ENCODE peak calls at places on chromosomes 13 and 19, in four cellular contexts. G is cardiac fibroblast, W is fibroblast of pulmonary artery, E is fibroblast of mammary gland. N is an unnamed sample.

GRCh38 chr13:23956106-23956505 is 58.8 kb upstream of the C1QTNF9B start:
- DNase-seq in E (peak), W (peak), G (peak), N (no peak)

GRCh38 chr13:31096624-31097302 is 64.9 kb downstream of the HSPH1 start:
- DNase-seq in W (no peak), G (no peak), E (no peak), N (no peak)

GRCh38 chr13:25847635-25848616 is 203.9 kb downstream of the SHISA2 start:
- DNase-seq in G (no peak), W (no peak), E (no peak), N (no peak)

GRCh38 chr13:107461751-107462150 is 753.6 kb downstream of the LIG4 start:
- DNase-seq in W (peak), G (peak), E (no peak), N (no peak)

GRCh38 chr19:39951065-39951650 is 16.7 kb upstream of the FCGBP start:
- DNase-seq in G (no peak), W (no peak), E (no peak), N (no peak)

GRCh38 chr19:28045621-28046020 is 1167.3 kb downstream of the UQCRFS1 start:
- DNase-seq in W (no peak), E (no peak), G (no peak), N (no peak)

GRCh38 chr19:43700368-43701015 is 15.4 kb upstream of the IRGC start:
- DNase-seq in E (peak), G (peak), W (peak), N (no peak)

GRCh38 chr19:1290699-1291651 is 5.3 kb downstream of the EFNA2 start:
- DNase-seq in E (no peak), G (no peak), W (no peak), N (peak)

GRCh38 chr19:31232220-31232619 is 117.0 kb downstream of the TSHZ3 start:
- DNase-seq in G (no peak), W (no peak), E (peak), N (no peak)

GRCh38 chr13:98880673-98881072 is 97.2 kb downstream of the DOCK9 start:
- DNase-seq in W (no peak), E (no peak), G (no peak), N (no peak)

GRCh38 chr13:79340490-79340889 is 65.6 kb downstream of the RBM26 start:
- DNase-seq in W (no peak), E (no peak), G (no peak), N (no peak)
- TF ChIP-seq CTCF in W (no peak), E (no peak), G (no peak), N (no peak)

GRCh38 chr13:66693656-66694055 is 536.5 kb downstream of the PCDH9 start:
- DNase-seq in E (peak), W (peak), G (peak), N (no peak)

GRCh38 chr13:66691149-66691548 is 539.0 kb downstream of the PCDH9 start:
- DNase-seq in G (no peak), W (no peak), E (no peak), N (no peak)

GRCh38 chr13:66689628-66690027 is 540.5 kb downstream of the PCDH9 start:
- DNase-seq in G (peak), E (peak), W (peak), N (no peak)

DNA sequence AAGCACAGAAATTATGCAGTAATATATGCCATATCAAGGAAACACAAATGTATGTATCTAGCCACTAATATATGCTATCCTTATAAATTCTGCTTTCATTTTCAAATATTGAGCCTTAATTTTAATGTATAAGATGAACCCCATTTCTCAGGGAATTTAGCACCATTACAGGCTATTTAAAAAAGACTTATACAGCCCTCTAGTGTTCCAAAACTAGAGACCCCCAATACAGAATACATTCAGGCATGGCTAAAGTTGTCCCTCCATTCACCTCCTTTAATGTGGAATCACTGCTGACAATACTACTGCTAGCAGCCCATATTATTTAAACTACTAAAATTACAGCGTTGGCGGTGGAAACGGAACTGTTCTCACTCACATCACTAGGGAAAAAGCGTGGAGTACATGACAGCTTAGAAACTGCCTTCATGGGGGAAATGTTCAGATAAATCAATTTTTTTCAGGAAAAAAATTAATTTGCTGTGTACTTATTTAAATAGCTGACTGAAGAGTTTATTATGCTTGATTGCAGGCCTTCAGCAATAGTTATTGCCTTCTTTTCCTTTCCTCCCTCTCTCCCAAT is 541.0 kb downstream of the PCDH9 start:
- DNase-seq in W (peak), G (peak), E (peak), N (no peak)
- TF ChIP-seq CTCF in W (peak), G (peak), E (peak), N (no peak)

DNA sequence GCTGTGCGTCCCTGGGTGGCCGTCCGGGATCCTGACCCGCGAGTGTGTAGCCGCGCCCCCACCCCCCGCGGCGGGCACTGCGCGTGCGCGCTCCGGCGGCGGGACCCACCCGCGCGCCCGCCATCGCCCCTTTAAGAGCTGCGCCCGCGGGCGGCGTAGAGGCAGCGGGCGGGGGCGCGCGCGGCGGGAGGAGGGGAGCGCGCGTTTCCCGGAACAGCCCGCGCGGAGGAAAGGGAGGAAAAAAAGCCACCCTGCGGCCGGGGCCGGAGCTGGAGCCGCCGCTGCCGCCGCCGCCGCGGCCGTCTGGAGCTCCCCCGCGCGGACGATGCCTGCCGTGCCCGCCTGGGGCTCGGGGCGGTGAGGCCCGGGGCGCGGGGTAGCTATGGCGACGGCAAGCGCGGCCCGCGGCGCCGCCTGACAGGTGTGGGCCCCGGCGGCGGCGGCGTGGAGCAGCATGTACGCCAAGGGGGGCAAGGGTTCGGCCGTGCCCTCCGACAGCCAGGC is at the start of gene SSBP4:
- DNase-seq in W (peak), G (peak), E (peak), N (peak)
- TF ChIP-seq CTCF in W (no peak), G (no peak), E (no peak), N (peak)

GRCh38 chr13:43664700-43665191 is 122.0 kb downstream of the ENOX1 start:
- DNase-seq in W (peak), E (peak), G (peak), N (no peak)

GRCh38 chr13:43662976-43663375 is 123.8 kb downstream of the ENOX1 start:
- DNase-seq in G (no peak), E (peak), W (no peak), N (no peak)

GRCh38 chr13:43663474-43664090 is 123.2 kb downstream of the ENOX1 start:
- DNase-seq in E (peak), W (peak), G (peak), N (no peak)

GRCh38 chr13:43666403-43666802 is 120.4 kb downstream of the ENOX1 start:
- DNase-seq in E (no peak), G (no peak), W (no peak), N (no peak)

DNA sequence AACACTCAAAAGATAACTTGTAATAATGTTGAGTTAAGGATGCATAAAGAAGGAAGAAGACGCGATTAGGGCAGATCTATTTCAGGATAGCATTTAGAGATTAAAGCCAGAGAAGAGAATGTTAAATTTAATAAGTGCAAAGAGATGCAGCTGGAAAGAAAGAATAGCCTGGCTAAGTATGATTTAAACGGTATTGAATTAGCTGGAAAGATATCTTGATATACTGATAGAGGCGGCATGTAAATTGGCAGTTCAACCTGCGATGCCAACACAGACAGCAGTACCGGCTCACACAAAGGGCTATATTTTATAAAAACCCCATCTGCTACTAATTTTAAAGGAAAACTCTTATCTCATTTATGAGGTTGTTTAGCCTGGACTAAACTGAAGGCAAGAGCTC is 121.4 kb downstream of the ENOX1 start:
- DNase-seq in E (no peak), G (no peak), W (no peak), N (no peak)
- TF ChIP-seq CTCF in E (no peak), G (no peak), W (no peak), N (no peak)

GRCh38 chr13:50509771-50510441 is 333.6 kb downstream of the DLEU7 start:
- DNase-seq in W (no peak), G (no peak), E (no peak), N (no peak)

GRCh38 chr13:50514249-50514648 is 329.2 kb downstream of the DLEU7 start:
- DNase-seq in G (no peak), E (no peak), W (no peak), N (no peak)

GRCh38 chr13:50511877-50512332 is 331.6 kb downstream of the DLEU7 start:
- DNase-seq in G (no peak), W (no peak), E (no peak), N (no peak)

GRCh38 chr13:50513528-50513863 is 330.0 kb downstream of the DLEU7 start:
- DNase-seq in G (no peak), W (no peak), E (no peak), N (no peak)

DNA sequence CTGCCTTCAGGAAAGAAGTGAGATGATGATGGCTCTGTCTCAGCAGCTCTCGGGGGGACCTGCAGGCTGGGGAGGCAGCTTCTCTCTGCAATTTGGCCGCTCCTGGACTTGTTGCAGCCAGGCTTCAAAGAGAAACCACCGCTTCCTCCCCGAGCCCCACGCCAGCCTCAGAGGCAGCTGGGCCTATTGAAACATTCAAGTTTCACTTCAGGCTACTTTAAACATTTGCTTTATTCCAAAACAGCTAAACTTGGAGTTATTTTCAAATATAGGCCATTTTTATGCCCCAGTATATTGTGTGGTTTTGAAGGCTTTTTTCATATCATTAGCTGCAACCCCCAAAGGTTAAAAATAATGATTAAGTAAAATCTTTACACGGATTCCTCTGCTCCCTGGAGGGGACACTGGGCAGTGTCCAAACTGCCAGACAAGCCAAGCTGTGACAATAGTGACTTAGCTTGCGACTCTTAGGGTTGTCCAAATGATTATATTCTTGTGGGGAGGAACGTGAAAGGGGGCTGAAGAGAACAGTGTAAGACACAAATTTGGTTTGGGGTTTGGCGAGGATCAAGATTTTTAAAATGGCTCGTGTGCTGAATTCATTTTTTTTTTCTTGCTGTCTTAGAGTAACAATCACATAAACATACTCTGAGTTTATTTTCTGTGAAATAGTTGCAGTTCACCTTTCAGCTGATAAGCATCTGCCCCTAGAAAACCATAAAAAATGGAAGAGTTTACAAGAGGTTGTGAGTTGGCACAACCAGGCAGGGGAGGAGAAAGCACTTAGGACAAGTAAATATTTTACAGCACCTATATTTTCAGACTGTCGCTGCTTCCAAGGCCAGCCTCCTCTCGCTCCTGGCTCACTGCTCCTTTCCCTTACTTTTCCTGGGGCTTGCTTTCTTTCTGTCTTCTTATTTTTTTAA is 330.6 kb downstream of the DLEU7 start:
- DNase-seq in G (peak), W (peak), E (peak), N (peak)
- TF ChIP-seq CTCF in G (no peak), W (no peak), E (no peak), N (no peak)

GRCh38 chr13:111503376-111503775 is 182.9 kb downstream of the TEX29 start:
- DNase-seq in G (no peak), W (no peak), E (no peak), N (no peak)

GRCh38 chr13:111506131-111506530 is 185.7 kb downstream of the TEX29 start:
- DNase-seq in G (no peak), W (no peak), E (no peak), N (no peak)

GRCh38 chr13:111506621-111507020 is 186.2 kb downstream of the TEX29 start:
- DNase-seq in G (no peak), W (no peak), E (no peak), N (no peak)

GRCh38 chr13:111503905-111504695 is 183.7 kb downstream of the TEX29 start:
- DNase-seq in E (no peak), G (no peak), W (no peak), N (no peak)

DNA sequence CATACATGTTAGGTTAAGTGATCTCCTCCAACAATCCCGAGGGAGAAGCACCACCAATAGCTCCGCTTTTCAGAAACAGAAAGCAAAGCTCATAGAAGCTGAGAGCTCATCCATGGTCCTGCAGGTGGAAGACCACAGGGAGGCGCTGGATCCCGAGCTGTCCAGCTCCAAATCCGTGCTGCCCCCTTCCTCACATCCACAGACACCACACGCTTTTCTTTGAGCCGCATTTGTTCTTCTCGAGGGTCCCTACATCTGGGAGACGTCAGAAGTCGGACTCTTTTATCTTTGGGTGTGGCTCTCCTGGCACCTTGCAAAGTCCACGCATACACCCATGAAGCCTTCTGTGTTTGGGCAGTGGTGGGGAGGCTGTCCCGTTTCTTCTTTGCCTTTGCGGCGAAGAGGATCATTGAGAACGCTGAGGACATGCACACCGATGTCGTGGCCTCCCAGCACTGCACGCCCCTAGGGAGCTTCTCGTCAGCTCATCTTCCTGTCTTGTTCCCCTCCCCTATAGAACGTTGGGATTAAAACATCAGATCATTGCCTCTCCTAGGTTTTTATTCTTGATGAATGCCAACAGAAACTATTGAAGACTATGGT is 184.8 kb downstream of the TEX29 start:
- DNase-seq in E (no peak), G (no peak), W (no peak), N (no peak)
- TF ChIP-seq CTCF in E (no peak), G (no peak), W (no peak), N (no peak)

GRCh38 chr13:97257228-97257755 is 35.2 kb downstream of the MBNL2 start:
- DNase-seq in G (no peak), W (no peak), E (no peak), N (no peak)

GRCh38 chr13:97259787-97260641 is 37.9 kb downstream of the MBNL2 start:
- DNase-seq in G (peak), E (peak), W (peak), N (peak)

GRCh38 chr13:97256343-97256783 is 34.2 kb downstream of the MBNL2 start:
- DNase-seq in W (peak), G (peak), E (peak), N (no peak)

GRCh38 chr13:97258801-97259200 is 36.7 kb downstream of the MBNL2 start:
- DNase-seq in G (peak), W (peak), E (peak), N (no peak)

DNA sequence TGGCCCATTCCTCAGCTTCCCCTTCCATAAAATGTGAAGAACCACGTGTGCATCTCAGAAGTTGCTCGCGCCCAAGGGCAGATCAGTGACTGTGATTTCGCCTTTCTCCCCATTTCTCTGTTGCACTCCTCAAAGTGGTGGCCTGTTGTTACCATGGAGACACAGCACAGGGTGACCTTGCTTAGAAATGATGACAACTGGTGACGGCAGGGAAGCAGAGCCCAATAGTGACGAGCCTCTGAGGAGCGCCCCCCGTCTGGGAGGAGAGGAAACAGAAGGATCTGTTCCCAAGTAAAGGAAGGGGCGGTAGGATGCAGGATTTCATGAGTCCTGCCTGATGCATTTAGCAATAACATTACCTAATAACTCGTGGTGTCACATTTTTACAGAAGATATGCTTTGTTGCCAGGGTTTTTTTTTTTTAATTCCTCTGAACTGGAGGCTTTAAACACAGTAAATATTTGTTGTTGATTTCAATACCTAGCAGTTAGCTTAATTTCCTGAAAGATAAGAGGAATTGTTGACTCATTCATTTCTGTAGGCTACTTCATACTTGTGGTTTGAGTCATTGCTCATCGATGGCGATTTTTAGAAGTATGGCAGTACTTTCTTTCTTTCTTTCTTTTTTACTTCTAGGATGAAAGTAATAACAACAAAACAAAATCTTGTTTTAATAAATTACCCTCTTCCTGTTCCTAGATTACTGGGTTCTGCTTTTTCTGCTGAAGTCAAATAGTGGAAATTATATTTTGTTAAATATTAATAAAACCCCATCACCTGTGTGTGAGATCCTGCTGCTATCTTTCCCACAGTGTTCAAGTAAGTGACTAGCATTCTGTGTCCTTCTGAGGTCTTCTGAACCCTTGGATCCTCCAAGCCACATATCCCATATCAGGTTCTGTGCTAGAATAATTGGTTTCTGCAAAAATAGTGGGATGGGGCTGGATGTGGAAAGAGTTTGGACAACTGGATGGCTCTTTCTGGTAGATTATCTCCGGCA is 36.0 kb downstream of the MBNL2 start:
- DNase-seq in G (peak), E (peak), W (peak), N (no peak)
- TF ChIP-seq CTCF in G (peak), E (peak), W (peak), N (no peak)

DNA sequence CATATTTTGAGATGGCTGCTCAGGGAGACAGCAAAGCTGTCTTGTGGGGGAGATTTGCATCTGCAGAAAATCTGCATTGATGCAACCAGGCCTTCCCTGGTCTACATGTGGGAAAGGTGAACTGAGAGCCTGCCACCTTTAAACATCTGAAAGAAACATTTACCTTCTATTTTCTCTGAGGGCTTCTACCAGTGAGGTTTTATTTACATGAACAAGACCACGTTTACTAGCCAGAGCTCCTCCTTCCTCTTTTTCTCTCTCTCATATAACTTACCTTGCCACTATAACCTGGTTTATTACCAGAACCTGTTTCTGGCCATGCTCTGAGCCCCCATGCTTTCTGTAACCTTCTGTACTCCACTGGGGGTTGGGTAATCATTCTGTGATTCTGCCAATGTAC is 14.4 kb upstream of the RUBCNL start:
- DNase-seq in E (no peak), W (no peak), G (no peak), N (no peak)
- TF ChIP-seq CTCF in E (no peak), W (no peak), G (no peak), N (no peak)